ENCODE peak calls at places on chromosomes 6 and 20, in four cellular contexts. One of them, this sample, is unnamed.

GRCh38 chr20:52010541-52010940 is 181.0 kb downstream of the ZFP64 start:
- DNase-seq in GM13977: no peak
- DNase-seq in iris pigment epithelial cell: no peak
- DNase-seq in anterior cingulate cortex: no peak
- DNase-seq in this sample: no peak

GRCh38 chr6:166489301-166490155 is 97.0 kb downstream of the RAMACL start:
- DNase-seq in GM13977: no peak
- DNase-seq in iris pigment epithelial cell: no peak
- DNase-seq in anterior cingulate cortex: no peak
- DNase-seq in this sample: no peak

GRCh38 chr6:11272491-11273192 is 40.2 kb upstream of the NEDD9 start:
- DNase-seq in GM13977: no peak
- DNase-seq in iris pigment epithelial cell: no peak
- DNase-seq in anterior cingulate cortex: no peak
- DNase-seq in this sample: no peak

GRCh38 chr20:3739054-3739925 is 6.8 kb downstream of the HSPA12B start:
- DNase-seq in GM13977: no peak
- DNase-seq in iris pigment epithelial cell: no peak
- DNase-seq in anterior cingulate cortex: no peak
- DNase-seq in this sample: no peak

GRCh38 chr20:23412026-23412425 is 9.3 kb downstream of the NAPB start:
- DNase-seq in GM13977: no peak
- DNase-seq in iris pigment epithelial cell: peak
- DNase-seq in anterior cingulate cortex: no peak
- DNase-seq in this sample: no peak

GRCh38 chr6:49497308-49497707 is 2.4 kb upstream of the GLYATL3 start:
- DNase-seq in GM13977: no peak
- DNase-seq in iris pigment epithelial cell: no peak
- DNase-seq in anterior cingulate cortex: no peak
- DNase-seq in this sample: no peak

GRCh38 chr6:55397986-55398385 is 70.7 kb downstream of the GFRAL start:
- DNase-seq in GM13977: no peak
- DNase-seq in iris pigment epithelial cell: peak
- DNase-seq in anterior cingulate cortex: no peak
- DNase-seq in this sample: no peak

GRCh38 chr6:106417572-106418147 is 57.1 kb downstream of the CRYBG1 start:
- DNase-seq in GM13977: no peak
- DNase-seq in iris pigment epithelial cell: no peak
- DNase-seq in anterior cingulate cortex: no peak
- DNase-seq in this sample: no peak

GRCh38 chr6:131755597-131755996 is 44.8 kb upstream of the CTAGE9 start:
- DNase-seq in GM13977: no peak
- DNase-seq in iris pigment epithelial cell: peak
- DNase-seq in anterior cingulate cortex: no peak
- DNase-seq in this sample: no peak

GRCh38 chr6:163709693-163710092 is 295.2 kb downstream of the QKI start:
- DNase-seq in GM13977: no peak
- DNase-seq in iris pigment epithelial cell: no peak
- DNase-seq in anterior cingulate cortex: no peak
- DNase-seq in this sample: no peak

GRCh38 chr6:109801794-109802193 is 110.7 kb downstream of the FIG4 start:
- DNase-seq in GM13977: no peak
- DNase-seq in iris pigment epithelial cell: no peak
- DNase-seq in anterior cingulate cortex: no peak
- DNase-seq in this sample: no peak

GRCh38 chr6:26033942-26034354 is 53.3 kb upstream of the HFE start:
- DNase-seq in GM13977: no peak
- DNase-seq in iris pigment epithelial cell: no peak
- DNase-seq in anterior cingulate cortex: no peak
- DNase-seq in this sample: no peak